ENCODE peak calls at places on chromosomes 1 and 21, in six cellular contexts. R, H, A, T, X and B are unnamed samples.
A peak's percentile ranks its signal among the peaks of the same experiment; 100 is the strongest.

GRCh38 chr1:10553124-10553523 is 78.4 kb downstream of the PEX14 start:
- DNase-seq in R (no peak), T (peak; percentile 26), H (no peak), X (no peak), A (no peak), B (no peak)

GRCh38 chr1:202694354-202694753 is 15.9 kb downstream of the SYT2 start:
- DNase-seq in X (no peak), A (no peak), T (no peak), R (no peak), H (no peak), B (no peak)

GRCh38 chr1:23394176-23394575 is 24.5 kb upstream of the ZNF436 start:
- DNase-seq in T (no peak), X (no peak), R (no peak), A (no peak), H (no peak), B (no peak)

GRCh38 chr1:223647249-223647648 is 18.3 kb downstream of the CAPN8 start:
- DNase-seq in A (no peak), H (no peak), R (no peak), T (no peak), X (no peak), B (no peak)

GRCh38 chr1:86380257-86380861 is 15.8 kb downstream of the ODF2L start:
- DNase-seq in H (peak; percentile 45), A (no peak), R (no peak), X (peak; percentile 55), T (peak; percentile 68), B (no peak)

GRCh38 chr1:51564124-51564523 is 45.1 kb upstream of the EPS15 start:
- DNase-seq in A (no peak), H (no peak), T (no peak), X (no peak), R (no peak), B (no peak)

GRCh38 chr1:35192056-35192852 is 691 bp downstream of the SFPQ start:
- DNase-seq in R (peak; percentile 71), A (peak; percentile 23), H (no peak), X (peak; percentile 50), T (peak; percentile 94), B (peak; percentile 75)

GRCh38 chr1:28602536-28603439 is 10.7 kb downstream of the RAB42 start:
- DNase-seq in A (no peak), X (peak; percentile 81), T (peak; percentile 86), H (no peak), R (no peak), B (no peak)

GRCh38 chr1:233057836-233058235 is 107.4 kb downstream of the NTPCR start:
- DNase-seq in X (no peak), H (no peak), R (no peak), T (no peak), A (no peak), B (no peak)

GRCh38 chr1:8464377-8464776 is 146.5 kb downstream of the SLC45A1 start:
- DNase-seq in T (no peak), H (no peak), R (no peak), A (no peak), X (no peak), B (no peak)

GRCh38 chr1:200129480-200129879 is 102.0 kb downstream of the NR5A2 start:
- DNase-seq in T (no peak), R (no peak), A (no peak), X (no peak), H (no peak), B (no peak)

GRCh38 chr1:99919221-99919620 is 50.6 kb upstream of the SLC35A3 start:
- DNase-seq in T (no peak), A (no peak), R (no peak), X (no peak), H (no peak), B (no peak)

GRCh38 chr1:179440971-179441370 is 75.2 kb downstream of the AXDND1 start:
- DNase-seq in H (no peak), T (no peak), R (no peak), X (peak; percentile 12), A (no peak), B (no peak)

GRCh38 chr1:241950390-241950789 is 7.2 kb upstream of the BECN2 start:
- DNase-seq in T (no peak), X (no peak), H (no peak), R (no peak), A (no peak), B (no peak)

GRCh38 chr1:15195420-15196052 is 42.0 kb downstream of the TMEM51 start:
- DNase-seq in R (no peak), T (no peak), A (no peak), H (no peak), X (no peak), B (no peak)

GRCh38 chr1:105891308-105891707 is 1165.2 kb upstream of the PRMT6 start:
- DNase-seq in A (no peak), R (no peak), H (no peak), T (no peak), X (no peak), B (no peak)

GRCh38 chr1:19467199-19468187 is 17.8 kb downstream of the CAPZB start:
- DNase-seq in T (no peak), R (no peak), A (no peak), X (no peak), H (no peak), B (no peak)

GRCh38 chr1:101188311-101188710 is 48.5 kb upstream of the S1PR1 start:
- DNase-seq in T (no peak), A (no peak), X (no peak), R (no peak), H (no peak), B (no peak)

GRCh38 chr1:26785611-26786436 is 1.9 kb upstream of the PIGV start:
- DNase-seq in A (no peak), X (no peak), R (no peak), T (peak; percentile 60), H (no peak), B (no peak)

GRCh38 chr1:93591833-93592635 is 89.6 kb downstream of the BCAR3 start:
- DNase-seq in X (peak; percentile 90), R (peak; percentile 37), A (no peak), H (peak; percentile 46), T (peak; percentile 66), B (peak; percentile 40)

GRCh38 chr1:71809085-71809484 is 473.3 kb downstream of the NEGR1 start:
- DNase-seq in T (no peak), R (no peak), H (no peak), A (no peak), X (no peak), B (no peak)

GRCh38 chr21:43835061-43835460 is 30.0 kb upstream of the AGPAT3 start:
- DNase-seq in H (no peak), A (no peak), R (no peak), X (no peak), T (no peak), B (no peak)

GRCh38 chr1:245108251-245108650 is 46.5 kb upstream of the KIF26B start:
- DNase-seq in A (no peak), X (no peak), R (no peak), H (no peak), T (no peak), B (no peak)

GRCh38 chr1:68571499-68571898 is 74.6 kb upstream of the DEPDC1 start:
- DNase-seq in A (no peak), X (no peak), R (no peak), T (no peak), H (no peak), B (no peak)

GRCh38 chr1:9186082-9186859 is 48.3 kb upstream of the H6PD start:
- DNase-seq in R (no peak), T (no peak), X (no peak), A (no peak), H (no peak), B (no peak)

GRCh38 chr1:15680614-15681345 is 3.3 kb upstream of the PLEKHM2 start:
- DNase-seq in T (no peak), H (no peak), X (peak; percentile 20), A (no peak), R (no peak), B (no peak)

GRCh38 chr1:64754166-64754565 is 9.3 kb downstream of the RAVER2 start:
- DNase-seq in R (no peak), T (no peak), H (no peak), A (no peak), X (peak; percentile 59), B (no peak)

DNA sequence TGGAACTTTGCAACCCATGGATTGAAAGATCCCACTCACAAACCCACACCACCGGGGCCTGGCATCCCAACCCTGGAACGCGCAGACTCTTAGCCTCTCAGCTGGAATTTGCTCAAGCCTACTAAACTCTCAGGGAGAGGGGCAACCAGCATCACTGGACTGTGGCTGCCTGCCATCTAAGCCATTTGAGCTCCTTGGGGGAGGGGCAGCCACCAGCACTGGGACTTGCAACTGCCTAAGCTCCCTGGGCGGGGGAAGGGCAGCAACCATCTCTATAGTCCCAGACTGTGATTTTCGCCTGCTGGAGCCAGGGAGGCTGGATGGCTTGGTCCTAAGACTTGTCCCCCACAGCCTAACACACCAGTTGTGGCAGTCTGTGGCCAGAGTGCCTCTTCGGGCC is 122.3 kb downstream of the SNX7 start:
- DNase-seq in X (no peak), T (no peak), A (no peak), R (no peak), H (no peak), B (no peak)
- TF ChIP-seq POLR2A in X (no peak), T (no peak), A (no peak), R (no peak), H (no peak), B (no peak)

GRCh38 chr1:116825735-116826438 is 71.7 kb downstream of the CD2 start:
- DNase-seq in A (no peak), R (no peak), T (peak; percentile 92), H (no peak), X (no peak), B (no peak)
- TF ChIP-seq TAF1 in A (no peak), R (no peak), T (no peak), H (no peak), X (no peak), B (no peak)

DNA sequence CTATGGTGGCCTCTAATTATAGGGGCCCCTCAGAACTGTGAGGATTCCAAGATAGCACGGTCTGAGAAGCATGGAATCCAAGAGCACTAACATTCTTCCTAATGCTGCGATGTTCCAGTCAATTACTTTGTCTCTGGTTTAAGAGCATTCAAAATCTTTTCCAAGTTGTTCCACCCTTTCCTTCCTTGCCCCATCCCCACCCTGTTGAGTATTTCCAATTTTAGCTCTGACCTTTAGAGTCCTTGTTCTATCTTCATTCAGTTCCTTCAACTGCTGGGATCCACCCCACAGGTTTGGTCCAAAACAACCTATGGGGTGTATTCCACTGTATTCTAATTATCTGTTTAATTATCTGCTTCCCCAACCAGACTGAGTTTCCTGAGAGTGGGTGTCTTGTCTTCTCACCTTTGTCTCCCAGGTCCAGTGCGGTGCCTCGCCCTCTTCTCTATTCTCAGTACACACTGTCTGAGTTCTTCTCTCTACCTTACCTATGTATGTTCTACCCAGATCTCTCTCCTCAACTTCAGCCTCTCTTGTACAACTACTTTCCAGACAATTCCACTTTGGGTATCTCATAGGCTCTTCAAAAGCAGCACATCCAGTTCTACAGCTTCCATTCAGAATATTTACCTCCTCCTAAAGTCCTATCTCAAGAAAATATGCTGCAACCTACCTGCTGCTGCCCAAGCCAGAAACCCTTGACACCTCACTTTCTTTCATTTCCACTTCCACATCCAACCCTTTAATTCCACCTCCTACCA is 25.0 kb upstream of the BCL9 start:
- DNase-seq in H (no peak), T (no peak), R (no peak), A (no peak), X (no peak), B (no peak)
- TF ChIP-seq POLR2AphosphoS5 in H (no peak), T (no peak), R (no peak), A (no peak), X (no peak), B (no peak)

GRCh38 chr1:207868252-207868768 is 42.6 kb downstream of the CD34 start:
- DNase-seq in H (no peak), X (no peak), R (no peak), A (no peak), T (peak; percentile 49), B (no peak)
- TF ChIP-seq POLR2A in H (no peak), X (no peak), R (no peak), A (no peak), T (no peak), B (no peak)